ENCODE peak calls at places on chromosomes 2 and 18, in four cellular contexts. R is HCT116, C is right cardiac atrium, L is thoracic aorta. I is an unnamed sample.
A peak's percentile ranks its signal among the peaks of the same experiment; 100 is the strongest.

GRCh38 chr2:190379249-190379964 is 28.7 kb upstream of the MFSD6 start:
- DNase-seq in L (no peak), C (no peak), R (no peak), I (no peak)

GRCh38 chr18:79598046-79598884 is 81.3 kb upstream of the CTDP1 start:
- DNase-seq in C (no peak), R (no peak), L (no peak), I (no peak)

GRCh38 chr2:230895536-230896345 is 29.3 kb downstream of the GPR55 start:
- DNase-seq in L (no peak), R (no peak), C (no peak), I (no peak)

GRCh38 chr2:86160156-86160952 is 34.9 kb downstream of the IMMT start:
- DNase-seq in L (no peak), C (no peak), R (no peak), I (no peak)

GRCh38 chr2:44926957-44927356 is 14.5 kb upstream of the SIX3 start:
- DNase-seq in L (no peak), C (no peak), R (no peak), I (no peak)

GRCh38 chr18:8705280-8705940 is at the start of gene MTCL1:
- DNase-seq in L (no peak), R (no peak), C (peak; percentile 37), I (no peak)

GRCh38 chr2:150832686-150833085 is 345.2 kb upstream of the RND3 start:
- DNase-seq in L (no peak), R (no peak), C (no peak), I (no peak)

GRCh38 chr2:152407204-152407721 is 72.3 kb downstream of the FMNL2 start:
- DNase-seq in L (no peak), R (no peak), C (peak; percentile 45), I (no peak)

GRCh38 chr2:174694920-174695319 is 69.4 kb downstream of the CHRNA1 start:
- DNase-seq in R (no peak), C (no peak), L (no peak), I (no peak)

GRCh38 chr2:890214-890613 is 60.4 kb upstream of the SNTG2 start:
- DNase-seq in R (no peak), C (no peak), L (no peak), I (no peak)

GRCh38 chr2:48677450-48677849 is 59.8 kb downstream of the GTF2A1L start:
- DNase-seq in C (no peak), R (no peak), L (no peak), I (no peak)

GRCh38 chr2:54387592-54387991 is 68.5 kb upstream of the SPTBN1 start:
- DNase-seq in L (no peak), C (no peak), R (no peak), I (no peak)

GRCh38 chr2:16080516-16080915 is 140.2 kb downstream of the MYCN start:
- DNase-seq in R (no peak), L (no peak), C (no peak), I (no peak)

GRCh38 chr18:41113885-41114482 is 841.0 kb upstream of the PIK3C3 start:
- DNase-seq in L (no peak), R (no peak), C (no peak), I (no peak)

GRCh38 chr18:68769423-68769822 is 28.5 kb upstream of the CCDC102B start:
- DNase-seq in L (no peak), C (peak; percentile 58), R (no peak), I (no peak)

GRCh38 chr2:95343429-95344207 is 46.5 kb downstream of the KCNIP3 start:
- DNase-seq in C (no peak), L (no peak), R (no peak), I (no peak)

GRCh38 chr2:88856409-88857135 is 165.1 kb downstream of the RPIA start:
- DNase-seq in L (no peak), C (no peak), R (no peak), I (no peak)

GRCh38 chr2:180980185-180980942 is at the start of gene UBE2E3:
- DNase-seq in L (peak; percentile 19), R (peak; percentile 48), C (peak; percentile 83), I (peak; percentile 84)

GRCh38 chr2:180979935-180980184 is 545 bp upstream of the UBE2E3 start:
- DNase-seq in C (no peak), R (no peak), L (no peak), I (no peak)

GRCh38 chr2:180983468-180984388 is 3.3 kb downstream of the UBE2E3 start:
- DNase-seq in R (peak; percentile 39), C (no peak), L (no peak), I (peak; percentile 61)

GRCh38 chr2:180979086-180979934 is 1.1 kb upstream of the UBE2E3 start:
- DNase-seq in L (no peak), R (no peak), C (no peak), I (no peak)

DNA sequence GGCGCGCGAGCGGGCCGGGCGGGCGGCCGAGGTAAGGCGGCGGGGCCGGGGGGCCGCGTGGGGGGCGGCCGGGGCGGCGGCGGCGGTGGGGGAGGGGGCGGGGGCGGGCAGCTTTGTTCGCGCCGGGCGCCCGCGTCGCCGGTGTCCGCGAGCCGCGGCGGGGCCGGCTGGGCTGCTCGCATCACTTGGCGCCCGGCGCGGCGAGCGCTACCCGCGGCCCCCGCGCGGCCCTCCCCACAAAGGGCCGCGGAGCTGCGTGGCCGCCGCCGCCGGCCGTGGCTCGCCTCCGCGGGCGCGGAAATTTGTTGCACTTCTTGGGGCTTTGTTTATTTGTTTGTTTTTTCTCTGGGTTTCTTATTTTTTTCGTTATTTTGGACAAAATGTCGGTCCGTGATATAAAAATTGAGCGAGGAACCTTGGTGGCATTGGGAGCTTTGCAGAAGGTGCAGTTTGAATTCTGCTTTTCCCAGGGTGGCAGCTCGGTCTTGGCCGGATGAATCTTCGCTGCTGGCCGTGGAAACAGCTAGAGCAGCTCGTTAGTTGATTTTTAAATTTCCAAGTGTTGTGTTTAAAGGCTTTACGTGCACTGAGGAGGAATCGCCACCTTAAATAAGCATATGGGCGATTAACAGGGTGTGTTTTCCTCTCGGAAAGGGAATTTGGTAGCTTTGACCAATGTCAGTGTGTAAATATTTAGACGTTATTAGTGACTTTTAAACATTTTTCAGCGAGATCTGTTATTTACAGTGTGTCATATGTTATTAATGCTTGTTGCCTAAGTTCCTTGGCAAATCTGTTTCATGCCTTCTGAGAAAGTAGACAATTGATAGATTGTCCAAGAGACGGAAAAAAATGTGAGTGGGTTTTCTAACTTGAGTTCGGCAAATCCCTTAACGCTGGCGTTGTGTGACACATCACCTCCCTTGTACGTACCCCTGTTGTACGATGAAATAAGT is 816 bp downstream of the UBE2E3 start:
- DNase-seq in R (no peak), C (peak; percentile 29), L (no peak), I (peak; percentile 36)
- H3K27ac ChIP-seq in R (peak overlapping the region; percentile 55), C (peak overlapping the region; percentile 86), L (peak overlapping the region; percentile 70), I (peak overlapping the region; percentile 70)

DNA sequence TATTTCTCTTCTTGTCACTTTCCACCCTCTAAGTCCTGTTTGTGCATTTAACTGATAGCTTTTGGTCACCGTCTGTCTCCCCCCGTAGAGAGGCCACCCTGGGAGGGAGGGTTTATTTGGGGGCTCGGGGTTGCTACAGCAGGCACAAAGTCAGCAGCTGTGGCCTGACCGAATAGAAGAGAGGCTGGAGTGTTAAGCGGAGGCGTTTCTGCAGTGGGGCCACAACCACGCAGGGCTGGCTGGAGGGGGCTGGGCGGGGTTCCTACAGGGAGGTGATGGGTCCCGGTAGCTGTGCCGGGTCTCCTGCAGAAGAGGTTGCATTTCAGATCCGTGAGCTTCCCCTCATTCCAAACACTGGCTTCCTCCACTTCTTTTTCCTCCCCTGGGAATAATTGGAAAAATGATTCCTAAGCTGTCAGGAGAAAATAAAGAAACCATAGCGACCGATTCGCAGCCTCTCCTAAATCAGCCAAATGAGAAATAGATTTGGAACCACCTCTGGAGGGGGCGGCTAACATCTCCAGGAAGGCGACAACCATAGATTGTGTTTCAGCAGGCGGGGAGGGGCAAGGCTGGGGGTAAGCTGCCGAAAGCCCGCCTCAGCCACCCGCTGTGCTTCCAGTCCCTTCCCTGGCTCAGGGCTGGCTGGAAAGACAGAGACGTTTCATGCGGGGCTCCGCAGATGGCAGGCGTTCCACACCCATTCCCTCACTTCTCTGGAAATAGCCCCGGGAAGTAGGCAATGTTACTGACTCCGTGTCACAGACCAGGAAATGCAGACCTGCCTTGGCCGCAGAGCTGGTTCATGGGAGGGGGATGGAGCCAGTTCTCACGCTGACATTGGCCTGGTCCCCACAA is 85.6 kb upstream of the TAF1B start:
- DNase-seq in L (peak; percentile 25), C (peak; percentile 53), R (no peak), I (no peak)
- H3K4me3 ChIP-seq in L (peak overlapping the region; percentile 65), C (peak overlapping the region; percentile 5), R (no peak overlapping the region), I (no peak overlapping the region)

GRCh38 chr18:12305930-12306629 is 2.0 kb upstream of the TUBB6 start:
- DNase-seq in L (no peak), C (no peak), R (no peak), I (no peak)

GRCh38 chr18:12307251-12307736 is 747 bp upstream of the TUBB6 start:
- DNase-seq in L (no peak), C (peak; percentile 72), R (no peak), I (no peak)

GRCh38 chr18:12307871-12308385 is at the start of gene TUBB6:
- DNase-seq in L (no peak), C (peak; percentile 90), R (no peak), I (no peak)

GRCh38 chr18:12305211-12305610 is 2.8 kb upstream of the TUBB6 start:
- DNase-seq in C (no peak), L (no peak), R (no peak), I (no peak)

GRCh38 chr18:12306752-12307151 is 1.3 kb upstream of the TUBB6 start:
- DNase-seq in L (no peak), C (no peak), R (no peak), I (no peak)
- H3K27ac ChIP-seq in L (peak overlapping the region; percentile 99), C (no peak overlapping the region), R (no peak overlapping the region), I (no peak overlapping the region)

GRCh38 chr2:69827796-69828540 is 1.5 kb upstream of the GMCL1 start:
- DNase-seq in L (no peak), C (peak; percentile 24), R (no peak), I (no peak)
- H3K4me3 ChIP-seq in L (no peak overlapping the region), C (no peak overlapping the region), R (no peak overlapping the region), I (no peak overlapping the region)

GRCh38 chr2:113196839-113197238 is 23.1 kb downstream of the PSD4 start:
- DNase-seq in C (no peak), R (no peak), L (no peak), I (no peak)

GRCh38 chr2:113198790-113199612 is 25.2 kb downstream of the PSD4 start:
- DNase-seq in C (peak; percentile 86), L (no peak), R (peak; percentile 71), I (no peak)

GRCh38 chr2:113200236-113200635 is 26.5 kb downstream of the PSD4 start:
- DNase-seq in R (no peak), C (no peak), L (no peak), I (no peak)

GRCh38 chr2:113197347-113198047 is 23.7 kb downstream of the PSD4 start:
- DNase-seq in L (no peak), R (no peak), C (no peak), I (no peak)

DNA sequence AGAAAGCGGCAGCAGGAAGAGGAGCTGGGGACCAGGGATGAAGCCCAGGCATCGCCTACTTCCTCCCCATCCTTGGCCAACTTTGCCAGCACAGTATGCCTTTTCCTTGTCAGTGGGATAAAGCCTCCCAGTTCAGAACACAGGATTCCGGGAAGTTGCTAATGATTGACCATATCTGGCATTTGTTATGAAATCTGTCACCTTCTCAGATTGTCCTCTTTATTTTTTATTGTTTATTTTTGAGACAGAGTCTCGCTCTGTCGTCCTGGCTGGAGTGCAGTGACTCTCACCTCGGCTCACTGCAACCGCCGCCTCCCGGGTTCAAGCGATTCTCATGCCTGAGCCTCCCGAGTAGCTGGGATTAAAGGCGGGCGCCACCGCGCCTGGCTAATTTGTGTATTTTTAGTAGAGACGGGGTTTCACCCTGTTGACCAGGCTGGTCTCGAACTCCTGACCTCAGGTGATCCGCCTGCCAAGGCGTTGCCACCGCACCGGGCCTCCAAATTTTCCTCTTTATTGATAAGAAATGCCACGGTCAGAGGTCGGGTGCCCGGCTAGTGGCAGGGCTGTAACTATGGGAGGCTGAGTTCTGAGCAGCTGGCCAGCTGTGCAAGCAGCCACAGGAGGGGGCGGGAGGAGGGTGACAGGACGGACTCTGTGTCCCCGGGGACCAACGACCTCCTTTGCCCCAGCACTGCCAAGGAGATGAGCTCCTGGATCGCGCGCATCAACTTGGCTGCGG is 24.4 kb downstream of the PSD4 start:
- DNase-seq in C (no peak), L (no peak), R (no peak), I (no peak)
- H3K27ac ChIP-seq in C (no peak overlapping the region), L (no peak overlapping the region), R (peak overlapping the region; percentile 93), I (no peak overlapping the region)

GRCh38 chr2:234981197-234982095 is 29.6 kb downstream of the SH3BP4 start:
- DNase-seq in L (peak; percentile 75), R (peak; percentile 73), C (peak; percentile 86), I (no peak)
- H3K4me3 ChIP-seq in L (peak overlapping the region; percentile 57), R (peak overlapping the region; percentile 52), C (peak overlapping the region; percentile 33), I (no peak overlapping the region)